ENCODE peak calls at places on chromosomes 5 and 9, in eight cellular contexts. J, S, N, V, X, B, K and Z are unnamed samples. For H3K4me1, the result is how much of the 10 kb centered on the place peaks cover.

GRCh38 chr5:176570044-176570443 is 20.9 kb downstream of the CDHR2 start:
- DNase-seq in V (no peak), N (no peak), X (no peak), B (no peak), S (no peak), K (no peak), J (no peak), Z (no peak)

GRCh38 chr5:159660401-159660800 is 255.9 kb upstream of the ADRA1B start:
- DNase-seq in J (no peak), S (no peak), K (no peak), B (no peak), X (no peak), N (no peak), V (no peak), Z (no peak)

GRCh38 chr9:13979941-13980318 is 334.0 kb downstream of the NFIB start:
- DNase-seq in X (no peak), S (no peak), B (no peak), K (no peak), N (no peak), V (no peak), J (no peak), Z (no peak)

GRCh38 chr5:90983748-90984147 is 399.4 kb downstream of the ARRDC3 start:
- DNase-seq in N (no peak), S (no peak), V (no peak), B (peak), K (no peak), J (no peak), X (no peak), Z (no peak)

GRCh38 chr5:177509991-177510566 is 453 bp upstream of the DOK3 start:
- DNase-seq in S (no peak), V (no peak), N (no peak), K (no peak), J (no peak), X (no peak), B (no peak), Z (no peak)

GRCh38 chr9:120043448-120043847 is 536.5 kb downstream of the CDK5RAP2 start:
- DNase-seq in X (no peak), S (no peak), K (no peak), B (no peak), N (no peak), V (no peak), J (no peak), Z (no peak)

GRCh38 chr5:143586781-143587362 is 183.4 kb upstream of the NR3C1 start:
- DNase-seq in J (no peak), X (no peak), B (no peak), V (no peak), S (no peak), N (no peak), K (no peak), Z (no peak)

GRCh38 chr9:113973963-113974413 is 97.9 kb downstream of the ZNF618 start:
- DNase-seq in V (no peak), B (no peak), N (no peak), S (no peak), K (no peak), X (no peak), J (peak), Z (no peak)

GRCh38 chr5:94621763-94622162 is 3.3 kb downstream of the SLF1 start:
- DNase-seq in S (no peak), X (no peak), K (no peak), J (no peak), V (no peak), N (no peak), B (no peak), Z (no peak)

GRCh38 chr9:124259273-124260078 is 1.7 kb downstream of the NEK6 start:
- DNase-seq in X (peak), B (no peak), J (peak), N (peak), K (no peak), V (peak), S (no peak), Z (peak)

GRCh38 chr9:135095470-135096407 is 8.3 kb downstream of the OLFM1 start:
- DNase-seq in S (no peak), V (no peak), N (no peak), X (no peak), B (peak), J (no peak), K (no peak), Z (no peak)

GRCh38 chr5:68500828-68501227 is 285.3 kb downstream of the PIK3R1 start:
- DNase-seq in S (no peak), K (no peak), X (no peak), B (no peak), J (no peak), N (no peak), V (no peak), Z (no peak)

GRCh38 chr5:53607896-53608295 is 47.5 kb downstream of the NDUFS4 start:
- DNase-seq in B (no peak), N (no peak), S (no peak), V (no peak), J (no peak), K (no peak), X (no peak), Z (no peak)

GRCh38 chr5:179268399-179268952 is 76.8 kb downstream of the ADAMTS2 start:
- DNase-seq in X (no peak), S (peak), B (peak), V (peak), J (peak), N (peak), K (no peak), Z (peak)

GRCh38 chr9:69122391-69123141 is 51.5 kb upstream of the TJP2 start:
- DNase-seq in J (peak), S (peak), N (peak), X (no peak), B (no peak), V (peak), K (no peak), Z (no peak)

GRCh38 chr9:18126776-18127175 is 347.2 kb upstream of the ADAMTSL1 start:
- DNase-seq in S (no peak), N (no peak), B (no peak), V (no peak), J (no peak), K (no peak), X (no peak), Z (no peak)

GRCh38 chr9:123933401-123933800 is 3.5 kb upstream of the DENND1A start:
- DNase-seq in S (no peak), B (no peak), V (peak), J (no peak), X (no peak), N (no peak), K (no peak), Z (no peak)

GRCh38 chr9:21317956-21318923 is 13.1 kb upstream of the IFNA5 start:
- DNase-seq in X (peak), B (peak), K (no peak), S (no peak), N (peak), V (peak), J (peak), Z (no peak)

DNA sequence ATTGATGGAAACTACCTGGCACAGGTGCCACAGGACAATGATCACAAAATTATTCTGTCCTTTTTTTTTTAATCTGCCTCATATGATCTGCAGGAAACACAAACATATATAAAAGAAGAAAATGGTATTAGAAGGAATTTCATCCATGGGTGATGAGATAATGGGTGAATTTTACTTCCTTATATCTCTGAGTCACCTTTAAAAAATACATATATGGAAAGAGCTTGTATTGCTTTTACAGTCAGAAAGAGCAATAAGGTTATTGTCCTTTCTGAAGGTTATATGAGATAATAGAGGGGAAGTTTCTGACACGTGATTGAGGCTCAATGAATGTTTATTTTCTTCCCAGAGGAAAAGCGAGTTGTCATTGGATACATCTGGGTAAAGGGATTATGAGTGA is 31.6 kb downstream of the NEURL1B start:
- DNase-seq in B (no peak), X (no peak), V (no peak), S (no peak), K (no peak), N (no peak), J (no peak), Z (no peak)
- TF ChIP-seq POLR2AphosphoS5 in B (no peak), X (no peak), V (no peak), S (no peak), K (no peak), N (no peak), J (no peak), Z (no peak)

GRCh38 chr9:136575626-136576268 is 29.9 kb upstream of the NOTCH1 start:
- DNase-seq in N (no peak), S (no peak), B (no peak), V (no peak), X (no peak), J (no peak), K (no peak), Z (peak)

GRCh38 chr9:136578915-136579637 is 33.2 kb upstream of the NOTCH1 start:
- DNase-seq in V (no peak), X (no peak), B (peak), K (no peak), J (no peak), S (no peak), N (no peak), Z (no peak)

GRCh38 chr9:136577941-136578619 is 32.2 kb upstream of the NOTCH1 start:
- DNase-seq in X (no peak), S (no peak), B (no peak), K (no peak), V (no peak), J (no peak), N (no peak), Z (peak)

GRCh38 chr9:136578620-136578914 is 32.7 kb upstream of the NOTCH1 start:
- DNase-seq in X (no peak), J (no peak), V (no peak), N (no peak), K (no peak), S (no peak), B (no peak), Z (no peak)

DNA sequence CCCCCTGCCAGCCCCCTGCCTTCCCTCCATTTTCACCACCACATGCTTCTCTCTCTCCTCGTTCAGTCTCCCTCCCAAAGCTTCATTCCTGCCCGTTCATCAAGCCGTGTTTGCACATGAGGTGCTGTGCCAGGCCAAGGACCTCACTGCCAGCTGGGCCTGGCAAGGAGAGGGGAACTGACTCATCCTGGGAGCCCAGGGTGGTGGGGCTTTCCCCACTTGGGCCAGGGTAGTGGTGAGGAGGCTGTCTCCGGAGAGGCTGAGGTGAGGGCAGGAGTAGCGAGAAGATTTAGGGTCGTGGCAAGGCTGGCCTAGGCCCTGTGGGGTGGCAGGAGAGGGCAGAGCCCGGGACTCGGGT is 30.4 kb upstream of the NOTCH1 start:
- DNase-seq in N (no peak), X (peak), V (no peak), S (no peak), J (peak), B (no peak), K (no peak), Z (peak)
- H3K4me1 ChIP-seq in N (under half), X (under half), V (under half), S (under half), J (under half), B (under half), K (under half), Z (under half)

GRCh38 chr5:31445041-31445600 is 86.8 kb downstream of the DROSHA start:
- DNase-seq in K (no peak), N (no peak), V (no peak), X (no peak), J (no peak), S (no peak), B (no peak), Z (no peak)

GRCh38 chr5:31449962-31450361 is 81.9 kb downstream of the DROSHA start:
- DNase-seq in X (no peak), K (no peak), B (no peak), J (no peak), V (no peak), S (no peak), N (no peak), Z (no peak)

GRCh38 chr5:31452314-31452713 is 79.6 kb downstream of the DROSHA start:
- DNase-seq in B (no peak), S (no peak), N (no peak), V (no peak), J (no peak), K (no peak), X (no peak), Z (no peak)

GRCh38 chr5:31453522-31453921 is 78.4 kb downstream of the DROSHA start:
- DNase-seq in K (no peak), N (no peak), S (no peak), V (no peak), X (no peak), B (no peak), J (no peak), Z (no peak)

DNA sequence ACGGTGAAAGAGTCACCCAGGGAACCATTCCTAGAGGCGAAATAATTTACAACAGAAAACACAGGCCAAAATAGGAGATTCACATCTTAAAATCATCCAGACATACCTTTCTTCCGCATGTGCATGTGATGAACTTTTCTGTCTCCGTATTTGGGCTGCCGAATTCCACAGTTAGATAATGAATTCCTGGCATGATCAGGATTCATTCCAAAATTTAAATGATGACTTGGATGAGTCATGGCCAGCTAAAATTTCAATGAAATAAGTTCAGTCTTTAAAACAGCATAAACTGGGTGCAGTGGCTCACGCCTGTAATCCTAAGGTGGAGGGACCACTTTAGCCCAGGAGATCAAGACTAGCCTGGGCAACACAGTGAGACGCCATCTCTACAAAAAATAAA is 82.7 kb downstream of the DROSHA start:
- DNase-seq in K (no peak), J (no peak), X (no peak), B (no peak), V (no peak), N (no peak), S (no peak), Z (no peak)
- TF ChIP-seq EP300 in K (no peak), J (no peak), X (no peak), B (peak), V (no peak), N (no peak), S (no peak), Z (no peak)

GRCh38 chr5:102857090-102857818 is 102.1 kb downstream of the PAM start:
- DNase-seq in S (no peak), X (peak), B (no peak), K (no peak), N (peak), V (no peak), J (no peak), Z (no peak)
- TF ChIP-seq POLR2AphosphoS5 in S (no peak), X (peak), B (no peak), K (no peak), N (peak), V (no peak), J (no peak), Z (no peak)